ENCODE peak calls at places on chromosomes 5 and 9, in ten cellular contexts. F, P, E, G, J, Q, X, N, H and C are unnamed samples.

GRCh38 chr5:139774980-139775654 is 20.5 kb upstream of the PSD2 start:
- DNase-seq in F (peak; percentile 88), P (peak; percentile 78), E (peak; percentile 68), G (peak; percentile 94), J (peak; percentile 89), Q (peak; percentile 72), X (peak; percentile 77), N (peak; percentile 83), H (peak; percentile 54), C (peak; percentile 86)

GRCh38 chr5:169595172-169595820 is 11.7 kb downstream of the SPDL1 start:
- DNase-seq in F (no peak), P (peak; percentile 57), E (no peak), G (no peak), J (no peak), Q (no peak), X (no peak), N (no peak), H (no peak), C (no peak)

GRCh38 chr9:125908138-125908537 is 161.0 kb downstream of the PBX3 start:
- DNase-seq in F (no peak), P (no peak), E (no peak), G (no peak), J (no peak), Q (no peak), X (no peak), N (no peak), H (no peak), C (no peak)

GRCh38 chr9:25677301-25678146 is 720 bp downstream of the TUSC1 start:
- DNase-seq in F (peak; percentile 85), P (peak; percentile 87), E (peak; percentile 55), G (peak; percentile 96), J (peak; percentile 53), Q (no peak), X (peak; percentile 88), N (no peak), H (peak; percentile 91), C (peak; percentile 96)

GRCh38 chr5:62779010-62779422 is 200.4 kb downstream of the LRRC70 start:
- DNase-seq in F (no peak), P (peak; percentile 81), E (peak; percentile 60), G (no peak), J (peak; percentile 84), Q (peak; percentile 32), X (no peak), N (no peak), H (peak; percentile 80), C (no peak)

GRCh38 chr9:99137225-99137624 is 32.3 kb downstream of the TGFBR1 start:
- DNase-seq in F (no peak), P (no peak), E (no peak), G (no peak), J (no peak), Q (no peak), X (no peak), N (no peak), H (no peak), C (no peak)

GRCh38 chr9:107215381-107215780 is 67.7 kb upstream of the RAD23B start:
- DNase-seq in F (no peak), P (peak; percentile 65), E (peak; percentile 47), G (no peak), J (no peak), Q (no peak), X (no peak), N (no peak), H (peak; percentile 47), C (no peak)

GRCh38 chr5:1219098-1219767 is 5.9 kb upstream of the SLC6A18 start:
- DNase-seq in F (no peak), P (no peak), E (no peak), G (no peak), J (no peak), Q (no peak), X (no peak), N (no peak), H (no peak), C (no peak)

GRCh38 chr5:109281136-109281690 is 128.6 kb downstream of the PJA2 start:
- DNase-seq in F (no peak), P (no peak), E (no peak), G (no peak), J (no peak), Q (no peak), X (no peak), N (no peak), H (no peak), C (no peak)

GRCh38 chr9:35618854-35619799 is 914 bp upstream of the CD72 start:
- DNase-seq in F (no peak), P (no peak), E (peak; percentile 21), G (no peak), J (no peak), Q (peak; percentile 40), X (no peak), N (no peak), H (no peak), C (no peak)

GRCh38 chr5:56328753-56329560 is 95.8 kb upstream of the ANKRD55 start:
- DNase-seq in F (no peak), P (peak; percentile 27), E (peak; percentile 76), G (no peak), J (no peak), Q (peak; percentile 50), X (no peak), N (no peak), H (peak; percentile 46), C (no peak)
- H3K27ac ChIP-seq in F (no peak overlapping the region), P (no peak overlapping the region), E (peak overlapping the region; percentile 17), G (no peak overlapping the region), J (no peak overlapping the region), Q (peak overlapping the region; percentile 67), X (no peak overlapping the region), N (peak overlapping the region; percentile 72), H (no peak overlapping the region), C (no peak overlapping the region)

GRCh38 chr9:114087721-114088120 is 9.6 kb upstream of the AMBP start:
- DNase-seq in F (no peak), P (no peak), E (no peak), G (no peak), J (peak; percentile 43), Q (no peak), X (no peak), N (no peak), H (no peak), C (no peak)

GRCh38 chr9:114086607-114087006 is 8.5 kb upstream of the AMBP start:
- DNase-seq in F (no peak), P (no peak), E (no peak), G (no peak), J (no peak), Q (no peak), X (no peak), N (no peak), H (no peak), C (no peak)

GRCh38 chr9:114089206-114089840 is 9.8 kb downstream of the KIF12 start:
- DNase-seq in F (no peak), P (no peak), E (no peak), G (no peak), J (no peak), Q (no peak), X (no peak), N (peak; percentile 23), H (no peak), C (no peak)

GRCh38 chr9:114086009-114086408 is 7.9 kb upstream of the AMBP start:
- DNase-seq in F (no peak), P (no peak), E (no peak), G (no peak), J (no peak), Q (no peak), X (no peak), N (no peak), H (no peak), C (no peak)

DNA sequence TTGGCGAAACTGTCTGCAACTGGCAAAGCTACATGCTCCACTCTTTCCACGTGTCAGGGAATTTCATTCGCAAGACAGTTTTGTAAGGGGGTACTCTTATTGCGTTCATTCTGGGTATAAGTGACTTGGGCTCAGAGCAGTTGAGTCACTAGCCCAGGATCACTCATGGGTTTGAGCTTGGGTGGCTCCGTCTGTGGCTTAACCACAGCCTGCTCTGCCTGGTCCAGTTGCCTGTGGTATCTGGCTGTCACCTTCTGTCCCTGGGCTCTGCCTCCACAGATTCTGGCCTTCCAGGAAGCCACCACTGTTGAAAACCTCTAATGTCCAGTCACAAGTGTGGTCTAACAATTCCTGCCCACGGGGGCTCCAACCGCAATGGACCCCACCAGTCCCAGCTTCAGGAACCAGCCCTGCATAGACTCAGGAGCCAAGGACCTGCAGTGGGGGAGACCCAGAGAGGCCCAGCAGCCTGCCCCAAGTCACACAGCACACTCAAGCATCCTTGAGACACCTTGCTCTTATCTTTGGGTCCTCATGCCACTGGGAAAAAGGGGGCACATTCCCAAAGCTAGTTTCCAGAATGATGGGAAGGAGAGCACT is 10.4 kb downstream of the KIF12 start:
- DNase-seq in F (no peak), P (no peak), E (no peak), G (no peak), J (no peak), Q (no peak), X (no peak), N (peak; percentile 7), H (no peak), C (no peak)
- H3K27ac ChIP-seq in F (no peak overlapping the region), P (no peak overlapping the region), E (no peak overlapping the region), G (no peak overlapping the region), J (no peak overlapping the region), Q (no peak overlapping the region), X (no peak overlapping the region), N (no peak overlapping the region), H (no peak overlapping the region), C (no peak overlapping the region)

GRCh38 chr5:79975422-79975821 is 15.6 kb downstream of the MTX3 start:
- DNase-seq in F (no peak), P (peak; percentile 28), E (no peak), G (no peak), J (no peak), Q (no peak), X (no peak), N (no peak), H (no peak), C (no peak)
- H3K27ac ChIP-seq in F (no peak overlapping the region), P (peak overlapping the region; percentile 50), E (peak overlapping the region; percentile 53), G (no peak overlapping the region), J (peak overlapping the region; percentile 91), Q (no peak overlapping the region), X (no peak overlapping the region), N (no peak overlapping the region), H (no peak overlapping the region), C (no peak overlapping the region)

GRCh38 chr9:128909859-128910258 is 10.9 kb upstream of the PHYHD1 start:
- DNase-seq in F (no peak), P (no peak), E (no peak), G (no peak), J (no peak), Q (no peak), X (no peak), N (no peak), H (no peak), C (no peak)

GRCh38 chr9:128910906-128911305 is 9.9 kb upstream of the PHYHD1 start:
- DNase-seq in F (no peak), P (no peak), E (no peak), G (no peak), J (no peak), Q (no peak), X (no peak), N (no peak), H (no peak), C (no peak)

GRCh38 chr9:128912270-128912853 is 8.4 kb upstream of the PHYHD1 start:
- DNase-seq in F (no peak), P (peak; percentile 90), E (peak; percentile 94), G (no peak), J (peak; percentile 28), Q (no peak), X (no peak), N (no peak), H (peak; percentile 68), C (peak; percentile 76)

GRCh38 chr9:128913048-128913900 is 7.5 kb upstream of the PHYHD1 start:
- DNase-seq in F (no peak), P (peak; percentile 38), E (no peak), G (no peak), J (no peak), Q (no peak), X (no peak), N (no peak), H (no peak), C (no peak)

GRCh38 chr9:128911529-128912035 is 9.2 kb upstream of the PHYHD1 start:
- DNase-seq in F (no peak), P (peak; percentile 65), E (peak; percentile 77), G (peak; percentile 95), J (no peak), Q (no peak), X (peak; percentile 78), N (no peak), H (peak; percentile 43), C (peak; percentile 78)
- H3K27ac ChIP-seq in F (peak overlapping the region; percentile 61), P (peak overlapping the region; percentile 68), E (peak overlapping the region; percentile 88), G (peak overlapping the region; percentile 43), J (no peak overlapping the region), Q (no peak overlapping the region), X (peak overlapping the region; percentile 90), N (no peak overlapping the region), H (peak overlapping the region; percentile 72), C (peak overlapping the region; percentile 77)